ENCODE peak calls at places on chromosome 20, in five cellular contexts. Q, S, A, Y and H are unnamed samples. For H3K4me1 and H4K20me1, the result is how much of the 10 kb centered on the place peaks cover.

GRCh38 chr20:37463726-37464125 is 57.3 kb upstream of the NNAT start:
- DNase-seq in S (no peak), A (no peak), Q (no peak), Y (no peak), H (no peak)

GRCh38 chr20:19758888-19759331 is 852 bp downstream of the RIN2 start:
- DNase-seq in S (peak), A (no peak), Q (no peak), Y (no peak), H (peak)

GRCh38 chr20:35562541-35563110 is 20.7 kb downstream of the ERGIC3 start:
- DNase-seq in Y (no peak), S (no peak), Q (no peak), A (no peak), H (no peak)

GRCh38 chr20:14778096-14778495 is 440.7 kb upstream of the FLRT3 start:
- DNase-seq in Y (no peak), S (no peak), A (no peak), Q (no peak), H (no peak)

GRCh38 chr20:53823121-53823764 is 229.6 kb upstream of the ZNF217 start:
- DNase-seq in Q (no peak), A (no peak), Y (no peak), S (no peak), H (no peak)

GRCh38 chr20:48051810-48052491 is 266.7 kb upstream of the SULF2 start:
- DNase-seq in S (peak), Y (no peak), Q (no peak), A (no peak), H (no peak)

GRCh38 chr20:40525356-40525755 is 163.7 kb downstream of the MAFB start:
- DNase-seq in Q (no peak), Y (no peak), A (no peak), S (no peak), H (no peak)

GRCh38 chr20:51382986-51383821 is 159.3 kb downstream of the NFATC2 start:
- DNase-seq in Y (no peak), Q (no peak), S (no peak), A (peak), H (peak)

GRCh38 chr20:22684763-22685443 is 100.5 kb upstream of the FOXA2 start:
- DNase-seq in A (no peak), Y (peak), Q (no peak), S (no peak), H (no peak)

GRCh38 chr20:13119583-13119982 is 101.5 kb upstream of the ISM1 start:
- DNase-seq in A (peak), Y (peak), Q (peak), S (peak), H (peak)

GRCh38 chr20:6575912-6576391 is 191.5 kb upstream of the BMP2 start:
- DNase-seq in S (peak), Q (no peak), A (no peak), Y (no peak), H (no peak)

GRCh38 chr20:39698706-39699211 is 736.6 kb downstream of the DHX35 start:
- DNase-seq in Q (no peak), Y (no peak), S (no peak), A (no peak), H (no peak)

GRCh38 chr20:56828402-56828801 is 199.3 kb downstream of the TFAP2C start:
- DNase-seq in Q (no peak), A (no peak), Y (peak), S (no peak), H (no peak)

GRCh38 chr20:56826306-56826970 is 197.3 kb downstream of the TFAP2C start:
- DNase-seq in S (no peak), A (no peak), Y (no peak), Q (no peak), H (no peak)

GRCh38 chr20:56827763-56828162 is 198.7 kb downstream of the TFAP2C start:
- DNase-seq in S (no peak), A (no peak), Q (no peak), Y (no peak), H (no peak)

GRCh38 chr20:56829788-56830385 is 200.8 kb downstream of the TFAP2C start:
- DNase-seq in Y (no peak), S (no peak), A (peak), Q (no peak), H (no peak)

GRCh38 chr20:56826971-56827645 is 198.0 kb downstream of the TFAP2C start:
- DNase-seq in Y (no peak), S (no peak), A (no peak), Q (no peak), H (no peak)
- H3K4me2 ChIP-seq in Y (no peak), S (peak), A (no peak), Q (no peak), H (no peak)

GRCh38 chr20:17859002-17859615 is 109.5 kb downstream of the SNX5 start:
- DNase-seq in A (peak), Q (no peak), S (no peak), Y (no peak), H (no peak)
- H3K4me1 ChIP-seq in A (half or more), Q (under half), S (under half), Y (under half), H (under half)

GRCh38 chr20:25258463-25258805 is 10.5 kb downstream of the PYGB start:
- DNase-seq in Q (no peak), S (no peak), A (no peak), Y (no peak), H (no peak)
- H4K20me1 ChIP-seq in Q (under half), S (half or more), A (under half), Y (under half), H (half or more)

GRCh38 chr20:61655591-61655990 is 403.5 kb downstream of the CDH4 start:
- DNase-seq in Y (no peak), A (no peak), S (no peak), Q (no peak), H (no peak)

GRCh38 chr20:61658563-61658962 is 406.5 kb downstream of the CDH4 start:
- DNase-seq in S (no peak), A (no peak), Q (no peak), Y (no peak), H (no peak)

GRCh38 chr20:61656198-61656597 is 404.1 kb downstream of the CDH4 start:
- DNase-seq in A (no peak), S (no peak), Y (no peak), Q (no peak), H (no peak)

GRCh38 chr20:61659652-61660346 is 405.9 kb downstream of the TAF4 start:
- DNase-seq in Y (no peak), S (no peak), A (no peak), Q (no peak), H (no peak)

DNA sequence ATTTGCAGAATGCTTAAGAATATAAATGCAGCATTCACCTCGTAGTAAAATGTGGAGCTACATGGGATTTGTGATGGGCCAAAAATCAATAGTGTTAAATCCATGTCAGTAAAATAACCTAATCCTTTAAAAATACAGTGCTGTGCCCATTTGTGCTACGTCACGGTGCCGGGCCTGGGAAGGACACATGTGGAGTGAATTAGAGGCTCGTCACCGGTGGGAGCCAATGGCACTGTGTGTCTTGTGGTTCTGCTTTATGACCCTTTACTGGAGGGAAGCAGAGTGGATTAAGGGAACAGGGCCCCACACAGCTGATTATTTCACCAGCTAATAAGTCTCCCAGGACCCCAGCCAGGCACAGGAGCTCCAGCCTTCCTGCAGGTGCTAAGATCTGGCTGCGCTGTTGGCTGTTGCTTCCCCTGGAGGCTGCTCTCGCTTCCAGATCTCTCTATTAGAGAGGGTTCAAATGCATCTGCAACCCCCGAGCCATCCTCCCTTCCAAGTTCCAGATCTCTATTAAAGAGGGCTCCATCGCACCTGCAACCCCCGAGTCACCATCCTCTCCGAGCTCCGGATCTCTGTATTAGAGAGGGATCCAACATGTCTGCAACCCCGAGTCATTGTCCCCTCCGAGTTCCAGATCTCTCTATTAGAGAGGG is 405.8 kb downstream of the CDH4 start:
- DNase-seq in Y (no peak), A (no peak), S (peak), Q (no peak), H (no peak)
- H3K4me2 ChIP-seq in Y (no peak), A (no peak), S (no peak), Q (no peak), H (no peak)